ENCODE peak calls at places on chromosomes 16 and 17, in six cellular contexts. One of them, this sample, is unnamed.

GRCh38 chr17:67765623-67766022 is 47.9 kb downstream of the NOL11 start:
- DNase-seq in NCI-H2081: no peak
- DNase-seq in omental fat pad: no peak
- DNase-seq in WTC11: no peak
- DNase-seq in skeletal muscle cell: no peak
- DNase-seq in RCC 7860: no peak
- DNase-seq in this sample: no peak

GRCh38 chr17:45780921-45781320 is 3.2 kb upstream of the CRHR1 start:
- DNase-seq in NCI-H2081: no peak
- DNase-seq in omental fat pad: no peak
- DNase-seq in WTC11: no peak
- DNase-seq in skeletal muscle cell: no peak
- DNase-seq in RCC 7860: no peak
- DNase-seq in this sample: no peak

GRCh38 chr17:48663134-48663924 is 37.2 kb upstream of the HOXB9 start:
- DNase-seq in NCI-H2081: no peak
- DNase-seq in omental fat pad: no peak
- DNase-seq in WTC11: no peak
- DNase-seq in skeletal muscle cell: no peak
- DNase-seq in RCC 7860: no peak
- DNase-seq in this sample: no peak

GRCh38 chr17:74840989-74841666 is 18.6 kb downstream of the GRIN2C start:
- DNase-seq in NCI-H2081: no peak
- DNase-seq in omental fat pad: peak
- DNase-seq in WTC11: no peak
- DNase-seq in skeletal muscle cell: no peak
- DNase-seq in RCC 7860: no peak
- DNase-seq in this sample: no peak

GRCh38 chr17:2937331-2938003 is 125.9 kb downstream of the OR1D5 start:
- DNase-seq in NCI-H2081: no peak
- DNase-seq in omental fat pad: no peak
- DNase-seq in WTC11: no peak
- DNase-seq in skeletal muscle cell: no peak
- DNase-seq in RCC 7860: no peak
- DNase-seq in this sample: no peak

GRCh38 chr17:58165981-58166380 is 801 bp upstream of the OR4D2 start:
- DNase-seq in NCI-H2081: no peak
- DNase-seq in omental fat pad: no peak
- DNase-seq in WTC11: no peak
- DNase-seq in skeletal muscle cell: no peak
- DNase-seq in RCC 7860: no peak
- DNase-seq in this sample: no peak

GRCh38 chr17:72530409-72530808 is 409.6 kb downstream of the SOX9 start:
- DNase-seq in NCI-H2081: no peak
- DNase-seq in omental fat pad: no peak
- DNase-seq in WTC11: no peak
- DNase-seq in skeletal muscle cell: no peak
- DNase-seq in RCC 7860: no peak
- DNase-seq in this sample: no peak

GRCh38 chr17:1908699-1909309 is 79.0 kb downstream of the RPA1 start:
- DNase-seq in NCI-H2081: peak
- DNase-seq in omental fat pad: no peak
- DNase-seq in WTC11: peak
- DNase-seq in skeletal muscle cell: peak
- DNase-seq in RCC 7860: peak
- DNase-seq in this sample: peak

GRCh38 chr16:17939723-17940122 is 396.8 kb downstream of the NPIPA8 start:
- DNase-seq in NCI-H2081: no peak
- DNase-seq in omental fat pad: no peak
- DNase-seq in WTC11: no peak
- DNase-seq in skeletal muscle cell: no peak
- DNase-seq in RCC 7860: no peak
- DNase-seq in this sample: no peak

GRCh38 chr16:54007504-54007903 is 279.1 kb downstream of the IRX3 start:
- DNase-seq in NCI-H2081: no peak
- DNase-seq in omental fat pad: no peak
- DNase-seq in WTC11: no peak
- DNase-seq in skeletal muscle cell: no peak
- DNase-seq in RCC 7860: no peak
- DNase-seq in this sample: no peak

GRCh38 chr16:89471225-89471624 is 19.1 kb downstream of the ANKRD11 start:
- DNase-seq in NCI-H2081: no peak
- DNase-seq in omental fat pad: no peak
- DNase-seq in WTC11: no peak
- DNase-seq in skeletal muscle cell: no peak
- DNase-seq in RCC 7860: peak
- DNase-seq in this sample: no peak

GRCh38 chr16:67396159-67396774 is 3.0 kb upstream of the TPPP3 start:
- DNase-seq in NCI-H2081: peak
- DNase-seq in omental fat pad: no peak
- DNase-seq in WTC11: peak
- DNase-seq in skeletal muscle cell: peak
- DNase-seq in RCC 7860: peak
- DNase-seq in this sample: peak

GRCh38 chr16:83994087-83994486 is 26.0 kb downstream of the NECAB2 start:
- DNase-seq in NCI-H2081: no peak
- DNase-seq in omental fat pad: no peak
- DNase-seq in WTC11: no peak
- DNase-seq in skeletal muscle cell: peak
- DNase-seq in RCC 7860: peak
- DNase-seq in this sample: peak

GRCh38 chr16:9332574-9333148 is 241.2 kb downstream of the HAPSTR1 start:
- DNase-seq in NCI-H2081: no peak
- DNase-seq in omental fat pad: no peak
- DNase-seq in WTC11: no peak
- DNase-seq in skeletal muscle cell: no peak
- DNase-seq in RCC 7860: no peak
- DNase-seq in this sample: no peak

GRCh38 chr17:10812674-10813073 is 8.8 kb upstream of the TMEM238L start:
- DNase-seq in NCI-H2081: no peak
- DNase-seq in omental fat pad: no peak
- DNase-seq in WTC11: no peak
- DNase-seq in skeletal muscle cell: no peak
- DNase-seq in RCC 7860: no peak
- DNase-seq in this sample: no peak

GRCh38 chr16:88554711-88555264 is 15.4 kb upstream of the ZC3H18 start:
- DNase-seq in NCI-H2081: no peak
- DNase-seq in omental fat pad: no peak
- DNase-seq in WTC11: no peak
- DNase-seq in skeletal muscle cell: no peak
- DNase-seq in RCC 7860: no peak
- DNase-seq in this sample: no peak

GRCh38 chr16:64437706-64438329 is 684.0 kb downstream of the CDH11 start:
- DNase-seq in NCI-H2081: no peak
- DNase-seq in omental fat pad: no peak
- DNase-seq in WTC11: no peak
- DNase-seq in skeletal muscle cell: no peak
- DNase-seq in RCC 7860: no peak
- DNase-seq in this sample: no peak

GRCh38 chr16:11076259-11077018 is 132.1 kb downstream of the CLEC16A start:
- DNase-seq in NCI-H2081: no peak
- DNase-seq in omental fat pad: no peak
- DNase-seq in WTC11: no peak
- DNase-seq in skeletal muscle cell: no peak
- DNase-seq in RCC 7860: no peak
- DNase-seq in this sample: no peak

GRCh38 chr16:67571981-67572431 is 9.7 kb downstream of the CTCF start:
- DNase-seq in NCI-H2081: no peak
- DNase-seq in omental fat pad: no peak
- DNase-seq in WTC11: no peak
- DNase-seq in skeletal muscle cell: no peak
- DNase-seq in RCC 7860: no peak
- DNase-seq in this sample: no peak

GRCh38 chr17:324151-324571 is 28.4 kb downstream of the RPH3AL start:
- DNase-seq in NCI-H2081: no peak
- DNase-seq in omental fat pad: no peak
- DNase-seq in WTC11: no peak
- DNase-seq in skeletal muscle cell: no peak
- DNase-seq in RCC 7860: no peak
- DNase-seq in this sample: no peak

GRCh38 chr16:84826558-84826941 is 6.8 kb downstream of the CRISPLD2 start:
- DNase-seq in NCI-H2081: no peak
- DNase-seq in omental fat pad: no peak
- DNase-seq in WTC11: no peak
- DNase-seq in skeletal muscle cell: no peak
- DNase-seq in RCC 7860: no peak
- DNase-seq in this sample: no peak

GRCh38 chr17:14212401-14212800 is 24.3 kb downstream of the CDRT15 start:
- DNase-seq in NCI-H2081: no peak
- DNase-seq in omental fat pad: no peak
- DNase-seq in WTC11: no peak
- DNase-seq in skeletal muscle cell: no peak
- DNase-seq in RCC 7860: no peak
- DNase-seq in this sample: no peak

This sample was measured in RKO.